ENCODE peak calls at places on chromosomes 12 and 14, in nine cellular contexts. T, C, H, L, M, K, R, W and Q are unnamed samples.
A peak's percentile ranks its signal among the peaks of the same experiment; 100 is the strongest.

GRCh38 chr14:102898776-102899515 is 23.5 kb upstream of the AMN start:
- DNase-seq in T (no peak), C (no peak), H (no peak), L (no peak), M (no peak), K (peak; percentile 32), R (no peak), W (no peak), Q (no peak)

GRCh38 chr14:86364634-86365033 is 834.7 kb downstream of the FLRT2 start:
- DNase-seq in T (no peak), C (no peak), H (no peak), L (no peak), M (no peak), K (no peak), R (no peak), W (no peak), Q (no peak)

GRCh38 chr12:18264581-18265075 is 3.3 kb downstream of the PIK3C2G start:
- DNase-seq in T (no peak), C (no peak), H (no peak), L (no peak), M (no peak), K (no peak), R (no peak), W (no peak), Q (no peak)

GRCh38 chr12:53729659-53730058 is 2.4 kb upstream of the CALCOCO1 start:
- DNase-seq in T (no peak), C (no peak), H (no peak), L (no peak), M (no peak), K (no peak), R (no peak), W (no peak), Q (no peak)

GRCh38 chr14:99192823-99193222 is 79.2 kb downstream of the BCL11B start:
- DNase-seq in T (no peak), C (no peak), H (no peak), L (no peak), M (no peak), K (no peak), R (no peak), W (no peak), Q (no peak)

GRCh38 chr12:95545731-95546490 is 5.4 kb downstream of the USP44 start:
- DNase-seq in T (no peak), C (no peak), H (no peak), L (no peak), M (no peak), K (no peak), R (no peak), W (no peak), Q (no peak)

GRCh38 chr14:52692248-52692962 is 3.0 kb downstream of the ERO1A start:
- DNase-seq in T (peak; percentile 75), C (no peak), H (no peak), L (no peak), M (no peak), K (no peak), R (no peak), W (no peak), Q (no peak)

GRCh38 chr12:101779626-101780025 is 40.4 kb upstream of the SYCP3 start:
- DNase-seq in T (no peak), C (no peak), H (no peak), L (no peak), M (no peak), K (no peak), R (no peak), W (no peak), Q (no peak)

GRCh38 chr12:93469386-93469785 is 2.1 kb downstream of the MRPL42 start:
- DNase-seq in T (no peak), C (no peak), H (no peak), L (no peak), M (no peak), K (no peak), R (no peak), W (no peak), Q (no peak)

GRCh38 chr12:93461503-93461902 is 5.8 kb upstream of the MRPL42 start:
- DNase-seq in T (no peak), C (no peak), H (no peak), L (no peak), M (no peak), K (no peak), R (no peak), W (no peak), Q (no peak)

GRCh38 chr12:93468008-93468371 is 676 bp downstream of the MRPL42 start:
- DNase-seq in T (no peak), C (no peak), H (no peak), L (no peak), M (no peak), K (no peak), R (no peak), W (no peak), Q (no peak)

GRCh38 chr12:93466625-93467350 is 526 bp upstream of the MRPL42 start:
- DNase-seq in T (no peak), C (no peak), H (no peak), L (peak; percentile 17), M (no peak), K (no peak), R (no peak), W (peak; percentile 47), Q (peak; percentile 10)

DNA sequence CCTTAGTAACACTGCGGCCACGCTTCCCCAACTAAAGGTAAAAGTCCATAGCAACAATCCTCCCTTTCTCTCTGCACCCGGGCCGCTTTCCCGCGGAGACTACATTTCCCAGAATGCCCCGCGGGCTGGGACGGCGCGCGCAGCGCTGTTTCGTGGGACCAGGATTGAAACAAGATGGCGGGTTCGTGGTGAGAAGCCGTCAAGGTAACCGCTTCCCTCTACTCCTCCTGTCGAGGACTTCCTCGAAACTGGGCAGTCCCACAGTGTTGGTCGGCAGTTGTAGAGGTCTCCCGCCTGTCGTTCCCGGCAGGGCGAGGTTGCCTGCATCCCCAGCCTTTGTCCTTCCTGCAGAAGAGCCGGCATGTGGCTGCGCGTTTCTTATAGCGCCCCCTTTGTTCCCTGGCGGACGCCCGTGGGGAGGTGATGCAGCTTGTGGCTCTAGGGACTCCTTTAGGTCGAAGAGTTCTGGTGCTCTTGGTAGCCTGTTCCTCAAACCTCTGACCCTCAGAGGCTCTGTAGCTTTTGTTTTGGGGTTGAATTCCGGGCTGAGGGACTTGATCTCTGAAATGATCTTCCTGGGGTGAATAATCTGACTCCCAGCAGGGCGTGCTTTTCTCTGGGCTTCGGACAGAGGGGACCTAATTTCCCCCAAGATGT is at the start of gene MRPL42:
- DNase-seq in T (peak; percentile 81), C (peak; percentile 93), H (peak; percentile 91), L (peak; percentile 93), M (peak; percentile 84), K (peak; percentile 94), R (peak; percentile 49), W (peak; percentile 89), Q (peak; percentile 90)
- TF ChIP-seq POLR2A in T (peak; percentile 87), C (peak; percentile 26), H (peak; percentile 64), L (peak; percentile 71), M (peak; percentile 86), K (peak; percentile 70), R (peak; percentile 67), W (peak; percentile 76), Q (peak; percentile 82)

DNA sequence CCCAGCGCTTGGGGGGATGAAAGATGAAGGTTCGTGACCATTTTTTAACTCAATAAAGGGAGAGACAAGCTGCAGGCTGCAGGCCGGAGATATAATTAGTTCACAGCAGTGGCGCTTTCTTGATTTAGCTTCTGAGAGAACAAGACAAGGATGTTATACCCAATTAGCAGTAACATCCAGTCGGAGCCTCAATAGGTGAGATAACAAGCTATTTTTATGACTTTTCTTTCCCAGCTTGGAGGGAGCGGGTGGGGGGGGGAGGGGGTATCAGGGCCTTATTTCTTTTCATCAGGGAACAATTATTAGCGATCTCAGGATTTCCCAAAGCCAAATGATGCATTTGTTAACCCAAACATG is 9.1 kb downstream of the FAM222A start:
- DNase-seq in T (no peak), C (no peak), H (no peak), L (no peak), M (no peak), K (no peak), R (no peak), W (no peak), Q (no peak)
- H3K4me1 ChIP-seq in T (no peaks in the 10 kb centered on the region), C (peaks cover 53% of the 10 kb centered on the region), H (peaks cover 31% of the 10 kb centered on the region), L (no peaks in the 10 kb centered on the region), M (no peaks in the 10 kb centered on the region), K (peaks cover 20% of the 10 kb centered on the region), R (peaks cover 64% of the 10 kb centered on the region), W (peaks cover 14% of the 10 kb centered on the region), Q (peaks cover 80% of the 10 kb centered on the region)

GRCh38 chr14:22489247-22489551 is 99.8 kb downstream of the DAD1 start:
- DNase-seq in T (no peak), C (no peak), H (peak; percentile 42), L (no peak), M (no peak), K (peak; percentile 20), R (no peak), W (no peak), Q (no peak)

GRCh38 chr14:22487941-22488340 is 101.1 kb downstream of the DAD1 start:
- DNase-seq in T (no peak), C (no peak), H (no peak), L (no peak), M (no peak), K (no peak), R (no peak), W (no peak), Q (no peak)

GRCh38 chr14:22489957-22490950 is 98.8 kb downstream of the DAD1 start:
- DNase-seq in T (no peak), C (no peak), H (no peak), L (no peak), M (no peak), K (no peak), R (no peak), W (no peak), Q (no peak)

GRCh38 chr14:22487401-22487800 is 101.6 kb downstream of the DAD1 start:
- DNase-seq in T (no peak), C (no peak), H (no peak), L (no peak), M (no peak), K (no peak), R (no peak), W (no peak), Q (no peak)

GRCh38 chr14:22488522-22489246 is 100.3 kb downstream of the DAD1 start:
- DNase-seq in T (no peak), C (no peak), H (no peak), L (no peak), M (no peak), K (no peak), R (no peak), W (no peak), Q (no peak)
- TF ChIP-seq POLR2A in T (no peak), C (no peak), H (no peak), L (no peak), M (no peak), K (no peak), R (no peak), W (no peak), Q (no peak)

GRCh38 chr12:48105867-48106563 is at the start of gene SENP1:
- DNase-seq in T (peak; percentile 81), C (peak; percentile 88), H (peak; percentile 91), L (peak; percentile 89), M (peak; percentile 86), K (peak; percentile 90), R (peak; percentile 57), W (peak; percentile 89), Q (peak; percentile 90)

GRCh38 chr12:48105321-48105866 is 485 bp downstream of the SENP1 start:
- DNase-seq in T (peak; percentile 30), C (no peak), H (no peak), L (no peak), M (peak; percentile 23), K (no peak), R (no peak), W (no peak), Q (no peak)

GRCh38 chr12:48107252-48107613 is 1.4 kb upstream of the SENP1 start:
- DNase-seq in T (no peak), C (no peak), H (no peak), L (no peak), M (no peak), K (no peak), R (no peak), W (no peak), Q (no peak)

GRCh38 chr12:48106574-48107251 is 834 bp upstream of the SENP1 start:
- DNase-seq in T (peak; percentile 2), C (no peak), H (no peak), L (no peak), M (no peak), K (no peak), R (no peak), W (no peak), Q (no peak)

DNA sequence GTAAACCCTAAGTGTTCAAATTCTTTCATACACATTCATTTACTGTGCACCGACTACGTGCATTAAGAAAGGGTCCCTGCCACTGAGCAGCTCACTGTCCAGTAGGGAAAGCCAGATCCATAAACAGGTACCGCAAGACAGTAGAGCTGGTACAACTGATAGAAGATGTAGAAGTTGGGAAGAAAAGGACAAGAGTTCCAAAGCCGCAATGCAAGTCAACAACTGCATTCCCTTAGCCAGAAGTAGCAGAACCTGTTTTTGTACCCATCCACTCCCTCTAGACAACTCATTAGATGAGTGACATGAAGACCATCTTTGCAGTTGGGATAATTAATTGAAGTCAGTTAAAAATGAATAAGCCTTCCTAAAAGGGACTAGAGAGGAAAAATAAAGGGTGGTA is 1.3 kb downstream of the SENP1 start:
- DNase-seq in T (no peak), C (no peak), H (no peak), L (no peak), M (no peak), K (no peak), R (no peak), W (no peak), Q (no peak)
- H3K4me1 ChIP-seq in T (peaks cover 7% of the 10 kb centered on the region), C (peaks cover 24% of the 10 kb centered on the region), H (peaks cover 7% of the 10 kb centered on the region), L (peaks cover 4% of the 10 kb centered on the region), M (peaks cover 13% of the 10 kb centered on the region), K (peaks cover 18% of the 10 kb centered on the region), R (peaks cover 36% of the 10 kb centered on the region), W (peaks cover 7% of the 10 kb centered on the region), Q (peaks cover 18% of the 10 kb centered on the region)